ENCODE peak calls at places on chromosomes 13 and 19, in eight cellular contexts. V, N, C, G, Q, E, R and W are unnamed samples.

GRCh38 chr19:13085673-13086072 is 17.0 kb downstream of the LYL1 start:
- DNase-seq in G (no peak), V (no peak), E (no peak), R (no peak), C (no peak), Q (no peak), N (no peak), W (no peak)

GRCh38 chr19:34555447-34555846 is 73.9 kb downstream of the WTIP start:
- DNase-seq in G (no peak), C (peak), N (no peak), R (peak), E (no peak), V (peak), Q (no peak), W (peak)

GRCh38 chr13:41610426-41610825 is 153.1 kb downstream of the RGCC start:
- DNase-seq in C (peak), G (peak), V (peak), Q (peak), R (no peak), E (peak), N (no peak), W (no peak)

GRCh38 chr13:112079696-112080095 is 12.7 kb downstream of the SOX1 start:
- DNase-seq in Q (no peak), V (no peak), C (no peak), R (no peak), N (no peak), E (peak), G (no peak), W (no peak)

GRCh38 chr13:60654405-60654804 is 257.4 kb downstream of the TDRD3 start:
- DNase-seq in G (peak), R (no peak), V (peak), Q (no peak), E (no peak), C (peak), N (no peak), W (peak)

GRCh38 chr13:47803131-47803530 is 197.9 kb downstream of the SUCLA2 start:
- DNase-seq in V (no peak), E (no peak), C (no peak), Q (no peak), R (no peak), N (no peak), G (no peak), W (no peak)

GRCh38 chr19:56014765-56015164 is 28.2 kb downstream of the NLRP5 start:
- DNase-seq in V (no peak), G (no peak), Q (no peak), E (no peak), C (no peak), R (no peak), N (no peak), W (no peak)

GRCh38 chr19:19407640-19407933 is 2.1 kb downstream of the GATAD2A start:
- DNase-seq in E (no peak), G (no peak), C (no peak), R (no peak), V (no peak), Q (no peak), N (no peak), W (no peak)

GRCh38 chr19:32287086-32287485 is 58.3 kb upstream of the ZNF507 start:
- DNase-seq in R (no peak), V (no peak), Q (no peak), C (no peak), E (no peak), N (no peak), G (no peak), W (peak)

GRCh38 chr19:46474211-46474610 is 2.8 kb upstream of the PNMA8A start:
- DNase-seq in Q (no peak), N (no peak), C (no peak), V (no peak), G (no peak), R (no peak), E (no peak), W (no peak)

GRCh38 chr19:51131780-51132680 is 7.3 kb downstream of the SIGLEC9 start:
- DNase-seq in G (no peak), R (no peak), Q (no peak), C (peak), V (peak), E (no peak), N (no peak), W (peak)

GRCh38 chr19:48353682-48354081 is 10.1 kb downstream of the TMEM143 start:
- DNase-seq in G (no peak), N (no peak), C (peak), R (no peak), V (no peak), E (no peak), Q (no peak), W (no peak)

GRCh38 chr19:11180346-11180745 is 17.0 kb downstream of the KANK2 start:
- DNase-seq in N (no peak), E (no peak), V (no peak), C (no peak), Q (no peak), R (no peak), G (no peak), W (no peak)

GRCh38 chr13:30107536-30108136 is 199.7 kb downstream of the KATNAL1 start:
- DNase-seq in Q (no peak), R (no peak), G (no peak), N (no peak), V (no peak), E (no peak), C (peak), W (no peak)

GRCh38 chr19:9792191-9793050 is 23.9 kb upstream of the ZNF846 start:
- DNase-seq in R (peak), V (peak), G (peak), C (no peak), E (peak), Q (peak), N (peak), W (peak)

GRCh38 chr13:46804391-46804815 is 7.4 kb upstream of the ESD start:
- DNase-seq in E (no peak), Q (no peak), G (no peak), C (peak), R (no peak), N (no peak), V (no peak), W (no peak)

GRCh38 chr19:5914946-5915781 is 1.1 kb downstream of the CAPS start:
- DNase-seq in C (no peak), G (peak), E (no peak), N (no peak), Q (no peak), R (no peak), V (no peak), W (no peak)

GRCh38 chr19:1645299-1645698 is 7.1 kb downstream of the TCF3 start:
- DNase-seq in C (no peak), V (no peak), R (no peak), N (peak), G (no peak), Q (no peak), E (no peak), W (no peak)